ENCODE peak calls at places on chromosomes 16 and 17, in seven cellular contexts. T, E, J, P, H, R and K are unnamed samples.
A peak's percentile ranks its signal among the peaks of the same experiment; 100 is the strongest.

GRCh38 chr17:39064374-39064773 is 87.1 kb downstream of the PLXDC1 start:
- DNase-seq in T (no peak), H (no peak), E (no peak), J (no peak), P (no peak), R (no peak), K (no peak)

GRCh38 chr16:84253173-84253572 is 13.4 kb upstream of the KCNG4 start:
- DNase-seq in T (no peak), H (no peak), P (no peak), R (no peak), E (no peak), J (no peak), K (no peak)

GRCh38 chr17:56912105-56912999 is 1.5 kb downstream of the TRIM25 start:
- DNase-seq in T (no peak), P (no peak), E (no peak), R (no peak), H (peak; percentile 57), J (no peak), K (no peak)

GRCh38 chr17:65173284-65173793 is 36.2 kb downstream of the RGS9 start:
- DNase-seq in R (peak; percentile 71), H (no peak), E (no peak), T (no peak), J (peak; percentile 89), P (no peak), K (no peak)

GRCh38 chr16:14628806-14629611 is 1.1 kb downstream of the PARN start:
- DNase-seq in T (no peak), R (peak; percentile 17), J (no peak), P (no peak), H (no peak), E (no peak), K (no peak)

GRCh38 chr17:36144014-36144413 is 32.4 kb downstream of the TBC1D3B start:
- DNase-seq in R (no peak), H (no peak), P (no peak), T (no peak), J (no peak), E (no peak), K (no peak)

GRCh38 chr16:85908889-85909584 is 10.1 kb downstream of the IRF8 start:
- DNase-seq in R (no peak), E (no peak), T (no peak), H (no peak), J (no peak), P (no peak), K (no peak)

GRCh38 chr17:67636312-67636711 is 81.4 kb upstream of the NOL11 start:
- DNase-seq in H (no peak), E (no peak), R (no peak), J (no peak), P (no peak), T (no peak), K (no peak)

GRCh38 chr17:43437756-43438155 is 39.0 kb downstream of the ARL4D start:
- DNase-seq in E (no peak), J (no peak), T (no peak), P (no peak), H (no peak), R (no peak), K (no peak)

GRCh38 chr17:64158411-64158810 is 28.5 kb upstream of the ERN1 start:
- DNase-seq in P (no peak), H (no peak), R (no peak), E (no peak), T (no peak), J (no peak), K (no peak)

GRCh38 chr17:12789976-12790805 is 893 bp downstream of the ARHGAP44 start:
- DNase-seq in H (no peak), E (no peak), P (no peak), R (no peak), T (no peak), J (peak; percentile 15), K (no peak)

GRCh38 chr17:48307814-48308411 is 122.1 kb downstream of the SKAP1 start:
- DNase-seq in R (peak; percentile 48), E (peak; percentile 15), J (peak; percentile 57), P (no peak), H (peak; percentile 56), T (peak; percentile 78), K (peak; percentile 77)

GRCh38 chr17:55709984-55710383 is 12.7 kb downstream of the TMEM100 start:
- DNase-seq in H (no peak), E (no peak), R (no peak), P (no peak), T (no peak), J (no peak), K (no peak)

GRCh38 chr16:69145658-69146057 is 13.2 kb downstream of the UTP4 start:
- DNase-seq in J (no peak), R (no peak), H (no peak), P (no peak), T (no peak), E (no peak), K (no peak)

GRCh38 chr17:45789874-45790273 is 5.8 kb downstream of the CRHR1 start:
- DNase-seq in J (no peak), P (no peak), R (no peak), E (no peak), T (no peak), H (no peak), K (no peak)

GRCh38 chr16:88296437-88297177 is 86.2 kb upstream of the ZNF469 start:
- DNase-seq in T (no peak), H (no peak), E (no peak), P (no peak), R (no peak), J (no peak), K (no peak)

GRCh38 chr17:63232565-63233310 is 213.4 kb downstream of the CYB561 start:
- DNase-seq in R (no peak), P (no peak), E (no peak), H (no peak), T (no peak), J (no peak), K (no peak)

GRCh38 chr17:61160789-61161440 is 238.7 kb upstream of the TBX2 start:
- DNase-seq in E (no peak), R (no peak), J (no peak), T (no peak), P (no peak), H (no peak), K (no peak)
- TF ChIP-seq JUND in E (no peak), R (peak; percentile 9), J (no peak), T (no peak), P (no peak), H (no peak), K (no peak)

GRCh38 chr16:89357460-89357859 is 132.9 kb downstream of the ANKRD11 start:
- DNase-seq in P (no peak), H (no peak), T (no peak), R (peak; percentile 89), J (peak; percentile 40), E (no peak), K (no peak)
- TF ChIP-seq JUND in P (no peak), H (no peak), T (no peak), R (no peak), J (no peak), E (no peak), K (no peak)

GRCh38 chr17:30854146-30854545 is 22.4 kb downstream of the ATAD5 start:
- DNase-seq in J (no peak), E (no peak), P (no peak), H (no peak), R (no peak), T (no peak), K (no peak)

GRCh38 chr17:30864636-30865035 is 32.9 kb downstream of the ATAD5 start:
- DNase-seq in T (no peak), H (no peak), R (no peak), J (no peak), E (no peak), P (no peak), K (no peak)

DNA sequence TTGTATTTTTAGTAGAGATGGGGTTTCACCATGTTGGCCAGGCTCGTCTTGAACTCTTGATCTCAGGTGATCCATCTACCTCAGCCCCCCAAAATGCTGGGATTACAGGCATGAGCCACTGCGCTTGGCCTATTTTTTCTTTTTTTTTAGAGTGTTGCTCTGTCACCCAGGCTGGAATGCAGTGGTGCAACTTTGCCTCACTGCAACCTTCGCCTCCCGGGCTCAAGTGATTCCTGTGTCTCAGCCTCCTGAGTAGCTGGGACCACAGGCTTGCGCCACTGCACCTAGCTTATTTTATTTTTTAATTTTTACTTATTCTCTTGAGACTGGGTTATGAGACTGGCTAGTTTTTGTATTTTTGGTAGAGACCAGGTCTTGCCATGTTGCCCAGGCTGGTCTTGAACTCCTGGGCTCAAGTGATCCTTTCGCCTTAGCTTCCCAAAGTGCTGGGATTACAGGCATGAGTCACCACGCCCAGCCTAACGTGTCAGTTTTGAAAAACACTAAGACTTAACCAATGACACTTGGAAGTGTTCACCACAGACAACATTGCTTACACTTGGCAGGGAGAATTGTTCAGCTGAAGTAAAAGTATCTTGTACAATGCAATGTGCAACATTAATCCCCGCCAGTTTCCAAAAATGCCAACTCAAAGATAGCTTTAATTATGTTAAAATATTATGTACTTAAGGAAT is 26.9 kb downstream of the ATAD5 start:
- DNase-seq in E (no peak), T (no peak), R (no peak), P (no peak), H (no peak), J (no peak), K (no peak)
- TF ChIP-seq JUND in E (no peak), T (no peak), R (no peak), P (no peak), H (no peak), J (no peak), K (no peak)

GRCh38 chr16:22355487-22355908 is 18.9 kb downstream of the CDR2 start:
- DNase-seq in P (peak; percentile 56), R (no peak), H (no peak), E (no peak), J (no peak), T (no peak), K (no peak)
- TF ChIP-seq JUND in P (no peak), R (no peak), H (no peak), E (no peak), J (no peak), T (no peak), K (no peak)

GRCh38 chr17:83175551-83176271 is 96.3 kb downstream of the METRNL start:
- DNase-seq in J (no peak), H (no peak), E (no peak), R (no peak), P (no peak), T (no peak), K (no peak)
- TF ChIP-seq JUND in J (no peak), H (no peak), E (no peak), R (no peak), P (no peak), T (no peak), K (no peak)

GRCh38 chr17:15382866-15383265 is 41.5 kb upstream of the TEKT3 start:
- DNase-seq in T (no peak), E (no peak), J (no peak), H (no peak), P (no peak), R (no peak), K (no peak)
- TF ChIP-seq JUND in T (no peak), E (no peak), J (no peak), H (no peak), P (no peak), R (no peak), K (no peak)